ENCODE peak calls at places on chromosomes 5 and 9, in seven cellular contexts. One of them, this sample, is unnamed.

GRCh38 chr9:89999534-90000370 is 394.9 kb downstream of the GADD45G start:
- DNase-seq in Peyer's patch: peak
- DNase-seq in AG04449: peak
- DNase-seq in stimulated activated CD4-positive, alpha-beta T cell treated with anti-CD3 and anti-CD28 coated beads, Interleukin-2, amount 100 ng/mL, for 48 hours: peak
- DNase-seq in NCI-H1105: peak
- DNase-seq in psoas muscle: peak
- DNase-seq in stimulated activated naive B cell treated with anti-CD40 and anti-IgM and Interleukin-4, amounts not matched to agents 10 μg/mL and 1 μg/mL and 100 μg/mL, for 72 hours: peak
- DNase-seq in this sample: peak

GRCh38 chr9:133572821-133573361 is 36.3 kb downstream of the FAM163B start:
- DNase-seq in Peyer's patch: no peak
- DNase-seq in AG04449: no peak
- DNase-seq in stimulated activated CD4-positive, alpha-beta T cell treated with anti-CD3 and anti-CD28 coated beads, Interleukin-2, amount 100 ng/mL, for 48 hours: no peak
- DNase-seq in NCI-H1105: peak
- DNase-seq in psoas muscle: peak
- DNase-seq in stimulated activated naive B cell treated with anti-CD40 and anti-IgM and Interleukin-4, amounts not matched to agents 10 μg/mL and 1 μg/mL and 100 μg/mL, for 72 hours: no peak
- DNase-seq in this sample: no peak

GRCh38 chr5:32044904-32045303 is 129.2 kb downstream of the GOLPH3 start:
- DNase-seq in Peyer's patch: no peak
- DNase-seq in AG04449: peak
- DNase-seq in stimulated activated CD4-positive, alpha-beta T cell treated with anti-CD3 and anti-CD28 coated beads, Interleukin-2, amount 100 ng/mL, for 48 hours: no peak
- DNase-seq in NCI-H1105: no peak
- DNase-seq in psoas muscle: no peak
- DNase-seq in stimulated activated naive B cell treated with anti-CD40 and anti-IgM and Interleukin-4, amounts not matched to agents 10 μg/mL and 1 μg/mL and 100 μg/mL, for 72 hours: no peak
- DNase-seq in this sample: no peak

GRCh38 chr5:159393854-159394274 is 63.6 kb upstream of the IL12B start:
- DNase-seq in Peyer's patch: no peak
- DNase-seq in AG04449: no peak
- DNase-seq in stimulated activated CD4-positive, alpha-beta T cell treated with anti-CD3 and anti-CD28 coated beads, Interleukin-2, amount 100 ng/mL, for 48 hours: no peak
- DNase-seq in NCI-H1105: no peak
- DNase-seq in psoas muscle: no peak
- DNase-seq in stimulated activated naive B cell treated with anti-CD40 and anti-IgM and Interleukin-4, amounts not matched to agents 10 μg/mL and 1 μg/mL and 100 μg/mL, for 72 hours: no peak
- DNase-seq in this sample: no peak

GRCh38 chr9:107481035-107481434 is 8.5 kb downstream of the KLF4 start:
- DNase-seq in Peyer's patch: no peak
- DNase-seq in AG04449: no peak
- DNase-seq in stimulated activated CD4-positive, alpha-beta T cell treated with anti-CD3 and anti-CD28 coated beads, Interleukin-2, amount 100 ng/mL, for 48 hours: no peak
- DNase-seq in NCI-H1105: no peak
- DNase-seq in psoas muscle: no peak
- DNase-seq in stimulated activated naive B cell treated with anti-CD40 and anti-IgM and Interleukin-4, amounts not matched to agents 10 μg/mL and 1 μg/mL and 100 μg/mL, for 72 hours: no peak
- DNase-seq in this sample: no peak

GRCh38 chr5:32095261-32095671 is 78.9 kb downstream of the GOLPH3 start:
- DNase-seq in Peyer's patch: no peak
- DNase-seq in AG04449: no peak
- DNase-seq in stimulated activated CD4-positive, alpha-beta T cell treated with anti-CD3 and anti-CD28 coated beads, Interleukin-2, amount 100 ng/mL, for 48 hours: no peak
- DNase-seq in NCI-H1105: no peak
- DNase-seq in psoas muscle: no peak
- DNase-seq in stimulated activated naive B cell treated with anti-CD40 and anti-IgM and Interleukin-4, amounts not matched to agents 10 μg/mL and 1 μg/mL and 100 μg/mL, for 72 hours: no peak
- DNase-seq in this sample: no peak

GRCh38 chr5:169024426-169024825 is 276.5 kb downstream of the SLIT3 start:
- DNase-seq in Peyer's patch: no peak
- DNase-seq in AG04449: no peak
- DNase-seq in stimulated activated CD4-positive, alpha-beta T cell treated with anti-CD3 and anti-CD28 coated beads, Interleukin-2, amount 100 ng/mL, for 48 hours: no peak
- DNase-seq in NCI-H1105: no peak
- DNase-seq in psoas muscle: no peak
- DNase-seq in stimulated activated naive B cell treated with anti-CD40 and anti-IgM and Interleukin-4, amounts not matched to agents 10 μg/mL and 1 μg/mL and 100 μg/mL, for 72 hours: no peak
- DNase-seq in this sample: no peak

GRCh38 chr5:170479484-170479883 is 24.3 kb upstream of the KCNIP1 start:
- DNase-seq in Peyer's patch: no peak
- DNase-seq in AG04449: no peak
- DNase-seq in stimulated activated CD4-positive, alpha-beta T cell treated with anti-CD3 and anti-CD28 coated beads, Interleukin-2, amount 100 ng/mL, for 48 hours: no peak
- DNase-seq in NCI-H1105: no peak
- DNase-seq in psoas muscle: no peak
- DNase-seq in stimulated activated naive B cell treated with anti-CD40 and anti-IgM and Interleukin-4, amounts not matched to agents 10 μg/mL and 1 μg/mL and 100 μg/mL, for 72 hours: no peak
- DNase-seq in this sample: no peak

GRCh38 chr5:143566139-143566538 is 162.7 kb upstream of the NR3C1 start:
- DNase-seq in Peyer's patch: no peak
- DNase-seq in AG04449: no peak
- DNase-seq in stimulated activated CD4-positive, alpha-beta T cell treated with anti-CD3 and anti-CD28 coated beads, Interleukin-2, amount 100 ng/mL, for 48 hours: no peak
- DNase-seq in NCI-H1105: no peak
- DNase-seq in psoas muscle: no peak
- DNase-seq in stimulated activated naive B cell treated with anti-CD40 and anti-IgM and Interleukin-4, amounts not matched to agents 10 μg/mL and 1 μg/mL and 100 μg/mL, for 72 hours: no peak
- DNase-seq in this sample: no peak

GRCh38 chr9:71663216-71663615 is 105.1 kb downstream of the CEMIP2 start:
- DNase-seq in Peyer's patch: no peak
- DNase-seq in AG04449: no peak
- DNase-seq in stimulated activated CD4-positive, alpha-beta T cell treated with anti-CD3 and anti-CD28 coated beads, Interleukin-2, amount 100 ng/mL, for 48 hours: no peak
- DNase-seq in NCI-H1105: no peak
- DNase-seq in psoas muscle: no peak
- DNase-seq in stimulated activated naive B cell treated with anti-CD40 and anti-IgM and Interleukin-4, amounts not matched to agents 10 μg/mL and 1 μg/mL and 100 μg/mL, for 72 hours: no peak
- DNase-seq in this sample: no peak

GRCh38 chr9:2559212-2560152 is 62.1 kb upstream of the VLDLR start:
- DNase-seq in Peyer's patch: peak
- DNase-seq in AG04449: peak
- DNase-seq in stimulated activated CD4-positive, alpha-beta T cell treated with anti-CD3 and anti-CD28 coated beads, Interleukin-2, amount 100 ng/mL, for 48 hours: no peak
- DNase-seq in NCI-H1105: no peak
- DNase-seq in psoas muscle: peak
- DNase-seq in stimulated activated naive B cell treated with anti-CD40 and anti-IgM and Interleukin-4, amounts not matched to agents 10 μg/mL and 1 μg/mL and 100 μg/mL, for 72 hours: no peak
- DNase-seq in this sample: no peak

GRCh38 chr9:17018540-17019196 is 116.2 kb upstream of the CNTLN start:
- DNase-seq in Peyer's patch: no peak
- DNase-seq in AG04449: no peak
- DNase-seq in stimulated activated CD4-positive, alpha-beta T cell treated with anti-CD3 and anti-CD28 coated beads, Interleukin-2, amount 100 ng/mL, for 48 hours: no peak
- DNase-seq in NCI-H1105: no peak
- DNase-seq in psoas muscle: no peak
- DNase-seq in stimulated activated naive B cell treated with anti-CD40 and anti-IgM and Interleukin-4, amounts not matched to agents 10 μg/mL and 1 μg/mL and 100 μg/mL, for 72 hours: no peak
- DNase-seq in this sample: no peak